ENCODE peak calls at places on chromosomes 5 and 9, in four cellular contexts. One of them, this sample, is unnamed. For H3K4me1 and H3K36me3, the result is how much of the 10 kb centered on the place peaks cover.

GRCh38 chr9:2053883-2054845 is 39.0 kb downstream of the SMARCA2 start:
- DNase-seq in vagina: no peak
- DNase-seq in stomach: peak
- DNase-seq in K562: no peak
- DNase-seq in this sample: no peak

GRCh38 chr9:135765416-135765815 is 63.4 kb downstream of the KCNT1 start:
- DNase-seq in vagina: no peak
- DNase-seq in stomach: no peak
- DNase-seq in K562: no peak
- DNase-seq in this sample: no peak

GRCh38 chr9:456365-456764 is 241.7 kb downstream of the DOCK8 start:
- DNase-seq in vagina: no peak
- DNase-seq in stomach: peak
- DNase-seq in K562: no peak
- DNase-seq in this sample: no peak

GRCh38 chr9:109122726-109123621 is 3.2 kb upstream of the TMEM245 start:
- DNase-seq in vagina: no peak
- DNase-seq in stomach: no peak
- DNase-seq in K562: peak
- DNase-seq in this sample: no peak

GRCh38 chr9:129954868-129955550 is 88.0 kb downstream of the FNBP1 start:
- DNase-seq in vagina: no peak
- DNase-seq in stomach: no peak
- DNase-seq in K562: peak
- DNase-seq in this sample: no peak

GRCh38 chr9:126418608-126419007 is 92.0 kb downstream of the MVB12B start:
- DNase-seq in vagina: no peak
- DNase-seq in stomach: no peak
- DNase-seq in K562: no peak
- DNase-seq in this sample: no peak

GRCh38 chr9:69937358-69937757 is 106.3 kb upstream of the MAMDC2 start:
- DNase-seq in vagina: no peak
- DNase-seq in stomach: no peak
- DNase-seq in K562: peak
- DNase-seq in this sample: no peak

GRCh38 chr9:129143461-129143927 is 32.3 kb downstream of the PTPA start:
- DNase-seq in vagina: no peak
- DNase-seq in stomach: no peak
- DNase-seq in K562: peak
- DNase-seq in this sample: no peak

GRCh38 chr5:60332244-60333018 is 367.5 kb downstream of the DEPDC1B start:
- DNase-seq in vagina: no peak
- DNase-seq in stomach: no peak
- DNase-seq in K562: no peak
- DNase-seq in this sample: no peak

GRCh38 chr5:96633820-96634219 is 28.4 kb upstream of the CAST start:
- DNase-seq in vagina: no peak
- DNase-seq in stomach: no peak
- DNase-seq in K562: no peak
- DNase-seq in this sample: no peak

GRCh38 chr5:35687961-35688360 is 70.3 kb downstream of the SPEF2 start:
- DNase-seq in vagina: no peak
- DNase-seq in stomach: no peak
- DNase-seq in K562: no peak
- DNase-seq in this sample: no peak

GRCh38 chr9:84371737-84372136 is 31.2 kb upstream of the SLC28A3 start:
- DNase-seq in vagina: no peak
- DNase-seq in stomach: no peak
- DNase-seq in K562: no peak
- DNase-seq in this sample: no peak

GRCh38 chr5:170132642-170133448 is 27.1 kb downstream of the FOXI1 start:
- DNase-seq in vagina: no peak
- DNase-seq in stomach: no peak
- DNase-seq in K562: no peak
- DNase-seq in this sample: no peak

GRCh38 chr5:94508421-94509148 is 109.8 kb downstream of the KIAA0825 start:
- DNase-seq in vagina: no peak
- DNase-seq in stomach: no peak
- DNase-seq in K562: no peak
- DNase-seq in this sample: no peak

GRCh38 chr5:88889165-88890069 is 6.4 kb upstream of the MEF2C start:
- DNase-seq in vagina: no peak
- DNase-seq in stomach: no peak
- DNase-seq in K562: no peak
- DNase-seq in this sample: no peak

GRCh38 chr9:84261082-84261746 is 79.3 kb downstream of the SLC28A3 start:
- DNase-seq in vagina: no peak
- DNase-seq in stomach: peak
- DNase-seq in K562: peak
- DNase-seq in this sample: peak

GRCh38 chr5:66958984-66959641 is 237.5 kb downstream of the CD180 start:
- DNase-seq in vagina: no peak
- DNase-seq in stomach: no peak
- DNase-seq in K562: no peak
- DNase-seq in this sample: no peak

GRCh38 chr5:14569948-14570691 is 11.5 kb upstream of the OTULINL start:
- DNase-seq in vagina: no peak
- DNase-seq in stomach: no peak
- DNase-seq in K562: no peak
- DNase-seq in this sample: no peak

GRCh38 chr5:80411589-80412219 is 3.8 kb downstream of the ZFYVE16 start:
- DNase-seq in vagina: no peak
- DNase-seq in stomach: no peak
- DNase-seq in K562: peak
- DNase-seq in this sample: no peak

GRCh38 chr5:31982661-31983060 is 191.5 kb downstream of the GOLPH3 start:
- DNase-seq in vagina: no peak
- DNase-seq in stomach: no peak
- DNase-seq in K562: no peak
- DNase-seq in this sample: no peak

GRCh38 chr5:73596705-73597328 is 29.2 kb upstream of the ARHGEF28 start:
- DNase-seq in vagina: no peak
- DNase-seq in stomach: no peak
- DNase-seq in K562: peak
- DNase-seq in this sample: peak

GRCh38 chr9:130541533-130541932 is 37.8 kb upstream of the FUBP3 start:
- DNase-seq in vagina: no peak
- DNase-seq in stomach: no peak
- DNase-seq in K562: no peak
- DNase-seq in this sample: no peak

GRCh38 chr5:13859285-13859684 is 85.2 kb downstream of the DNAH5 start:
- DNase-seq in vagina: no peak
- DNase-seq in stomach: no peak
- DNase-seq in K562: no peak
- DNase-seq in this sample: no peak

GRCh38 chr9:561430-561829 is 280.1 kb upstream of the DMRT1 start:
- DNase-seq in vagina: no peak
- DNase-seq in stomach: no peak
- DNase-seq in K562: no peak
- DNase-seq in this sample: no peak

GRCh38 chr5:94367900-94368299 is 250.5 kb downstream of the KIAA0825 start:
- DNase-seq in vagina: no peak
- DNase-seq in stomach: no peak
- DNase-seq in K562: no peak
- DNase-seq in this sample: no peak

GRCh38 chr5:36337592-36337991 is 35.9 kb upstream of the RANBP3L start:
- DNase-seq in vagina: no peak
- DNase-seq in stomach: no peak
- DNase-seq in K562: no peak
- DNase-seq in this sample: no peak

GRCh38 chr5:98570010-98570409 is 203.5 kb upstream of the RGMB start:
- DNase-seq in vagina: no peak
- DNase-seq in stomach: no peak
- DNase-seq in K562: no peak
- DNase-seq in this sample: no peak

GRCh38 chr9:109599131-109599530 is 101.0 kb upstream of the PTPN3 start:
- DNase-seq in vagina: no peak
- DNase-seq in stomach: no peak
- DNase-seq in K562: no peak
- DNase-seq in this sample: no peak

GRCh38 chr5:40416098-40416497 is 263.6 kb upstream of the PTGER4 start:
- DNase-seq in vagina: no peak
- DNase-seq in stomach: no peak
- DNase-seq in K562: no peak
- DNase-seq in this sample: no peak

GRCh38 chr9:137087409-137087925 is 682 bp downstream of the MAN1B1 start:
- DNase-seq in vagina: no peak
- DNase-seq in stomach: no peak
- DNase-seq in K562: peak
- DNase-seq in this sample: no peak

GRCh38 chr9:137088121-137088520 is 1.3 kb downstream of the MAN1B1 start:
- DNase-seq in vagina: no peak
- DNase-seq in stomach: no peak
- DNase-seq in K562: no peak
- DNase-seq in this sample: no peak

GRCh38 chr9:137085918-137086530 is 761 bp upstream of the MAN1B1 start:
- DNase-seq in vagina: no peak
- DNase-seq in stomach: peak
- DNase-seq in K562: peak
- DNase-seq in this sample: no peak

GRCh38 chr9:137086531-137087408 is at the start of gene MAN1B1:
- DNase-seq in vagina: peak
- DNase-seq in stomach: peak
- DNase-seq in K562: peak
- DNase-seq in this sample: peak

GRCh38 chr9:137089232-137089947 is 2.6 kb downstream of the MAN1B1 start:
- DNase-seq in vagina: no peak
- DNase-seq in stomach: no peak
- DNase-seq in K562: no peak
- DNase-seq in this sample: no peak
- H3K4me1 ChIP-seq in vagina: under half
- H3K4me1 ChIP-seq in stomach: under half
- H3K4me1 ChIP-seq in K562: under half
- H3K4me1 ChIP-seq in this sample: under half

GRCh38 chr9:97804059-97804365 is 49.0 kb upstream of the FOXE1 start:
- DNase-seq in vagina: no peak
- DNase-seq in stomach: no peak
- DNase-seq in K562: no peak
- DNase-seq in this sample: no peak

GRCh38 chr9:97802276-97802675 is 50.8 kb upstream of the FOXE1 start:
- DNase-seq in vagina: no peak
- DNase-seq in stomach: no peak
- DNase-seq in K562: no peak
- DNase-seq in this sample: no peak

GRCh38 chr9:97806721-97807120 is 46.3 kb upstream of the FOXE1 start:
- DNase-seq in vagina: no peak
- DNase-seq in stomach: no peak
- DNase-seq in K562: no peak
- DNase-seq in this sample: no peak

GRCh38 chr9:97801180-97801579 is 51.8 kb upstream of the FOXE1 start:
- DNase-seq in vagina: no peak
- DNase-seq in stomach: no peak
- DNase-seq in K562: no peak
- DNase-seq in this sample: no peak

DNA sequence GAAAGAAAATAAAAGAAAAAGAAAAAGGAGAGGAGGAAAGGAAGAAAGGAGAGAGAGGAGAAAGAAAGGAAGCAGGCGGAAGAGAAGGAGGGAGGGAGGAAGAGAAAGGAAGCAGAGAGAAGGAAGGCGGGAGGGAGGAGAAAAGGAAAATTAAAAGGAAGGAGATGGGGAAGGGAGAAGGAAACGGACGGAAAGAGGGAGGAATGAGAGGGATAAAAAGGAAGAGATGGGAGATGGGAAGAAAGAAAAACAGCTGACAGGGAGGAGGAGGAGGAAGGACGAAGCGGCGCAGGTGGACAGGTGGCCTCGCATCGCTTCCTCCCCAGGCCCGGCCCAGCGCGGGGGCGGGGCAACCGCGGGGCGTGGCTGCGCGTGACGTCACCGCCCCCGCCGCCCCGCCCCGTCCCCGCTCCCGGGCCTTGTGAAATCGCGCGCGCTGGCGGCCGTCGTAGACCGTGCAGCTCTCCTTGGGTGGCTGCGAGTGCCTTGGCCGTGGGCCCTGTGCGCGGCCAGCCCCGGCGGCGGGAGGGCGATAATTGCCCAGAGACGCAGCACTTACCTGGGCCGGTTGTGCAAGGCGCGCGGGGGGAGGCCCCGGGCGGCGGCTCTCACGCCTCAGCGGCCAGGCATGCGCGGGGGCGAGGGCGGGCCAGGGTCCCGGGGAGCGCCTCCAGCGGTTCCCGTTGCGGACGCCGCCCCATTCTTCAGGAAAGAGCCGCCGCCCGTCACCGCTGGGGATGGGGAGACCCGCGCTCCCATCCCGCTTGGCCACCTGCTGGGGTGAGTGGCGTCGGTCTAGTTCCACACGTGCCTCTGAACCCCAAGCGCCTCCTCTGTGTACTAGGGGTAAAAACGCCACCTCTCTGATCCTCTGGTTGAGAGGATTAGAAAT is 49.6 kb upstream of the FOXE1 start:
- DNase-seq in vagina: no peak
- DNase-seq in stomach: peak
- DNase-seq in K562: peak
- DNase-seq in this sample: peak
- TF ChIP-seq POLR2AphosphoS5 in vagina: no peak
- TF ChIP-seq POLR2AphosphoS5 in stomach: no peak
- TF ChIP-seq POLR2AphosphoS5 in K562: no peak
- TF ChIP-seq POLR2AphosphoS5 in this sample: peak

GRCh38 chr5:55343107-55343506 is 35.3 kb downstream of the MTREX start:
- DNase-seq in vagina: no peak
- DNase-seq in stomach: no peak
- DNase-seq in K562: no peak
- DNase-seq in this sample: no peak
- H3K36me3 ChIP-seq in vagina: under half
- H3K36me3 ChIP-seq in stomach: under half
- H3K36me3 ChIP-seq in K562: half or more
- H3K36me3 ChIP-seq in this sample: under half

DNA sequence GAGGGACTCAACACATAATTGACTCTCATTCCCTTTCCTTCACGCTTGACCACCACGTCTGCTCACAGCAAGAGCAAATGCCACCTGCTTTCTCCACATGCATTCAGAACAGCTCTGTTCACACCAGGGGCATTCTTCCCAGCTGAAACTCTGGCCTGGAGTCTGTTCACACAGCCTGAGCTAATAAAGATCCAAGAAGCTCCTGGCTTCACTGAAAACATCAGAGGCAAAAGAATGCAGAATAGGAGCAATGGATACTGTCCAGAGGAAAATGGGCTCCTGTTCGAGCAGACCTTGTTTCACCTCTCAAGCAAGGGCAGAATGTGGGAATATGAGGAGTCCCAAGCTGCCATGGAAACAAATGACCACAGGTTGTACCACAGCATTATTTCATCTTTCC is 402.7 kb upstream of the TNC start:
- DNase-seq in vagina: no peak
- DNase-seq in stomach: no peak
- DNase-seq in K562: no peak
- DNase-seq in this sample: no peak
- H3K4me1 ChIP-seq in vagina: under half
- H3K4me1 ChIP-seq in stomach: under half
- H3K4me1 ChIP-seq in K562: under half
- H3K4me1 ChIP-seq in this sample: under half